ENCODE peak calls at places on chromosomes 5 and 9, in eight cellular contexts. L is body of pancreas; Y is fibroblast of pulmonary artery; U is nephron progenitor cell; M is tibial artery; T is sigmoid colon; Q is astrocyte of the spinal cord; W is CD4-positive, alpha-beta T cell. H is an unnamed sample.

GRCh38 chr5:67475489-67475888 is 278.9 kb upstream of the CD180 start:
- DNase-seq in T (no peak), W (no peak), L (no peak), Q (no peak), U (no peak), M (no peak), Y (no peak), H (no peak)

GRCh38 chr5:61306531-61307195 is 25.4 kb upstream of the ZSWIM6 start:
- DNase-seq in Q (peak; percentile 86), Y (peak; percentile 81), L (no peak), M (no peak), W (no peak), T (no peak), U (no peak), H (peak; percentile 57)

GRCh38 chr9:135282001-135282731 is 194.7 kb downstream of the OLFM1 start:
- DNase-seq in Y (peak; percentile 27), W (no peak), L (peak; percentile 93), Q (no peak), U (no peak), T (peak; percentile 76), M (no peak), H (no peak)

GRCh38 chr5:34652916-34653315 is 3.2 kb upstream of the RAI14 start:
- DNase-seq in Q (peak; percentile 49), W (no peak), Y (peak; percentile 73), T (no peak), M (no peak), U (no peak), L (no peak), H (no peak)

GRCh38 chr9:16023466-16023865 is 470.6 kb downstream of the CCDC171 start:
- DNase-seq in T (no peak), W (no peak), Y (peak; percentile 28), U (no peak), M (no peak), L (no peak), Q (peak; percentile 83), H (no peak)

GRCh38 chr5:102865171-102865509 is 110.0 kb downstream of the PAM start:
- DNase-seq in Y (peak; percentile 60), U (no peak), Q (no peak), W (no peak), L (no peak), M (no peak), T (no peak), H (no peak)

GRCh38 chr9:68997676-68998075 is 16.2 kb downstream of the PRKACG start:
- DNase-seq in Q (no peak), W (no peak), T (no peak), Y (no peak), L (no peak), M (no peak), U (no peak), H (no peak)

GRCh38 chr5:33827885-33828284 is 63.9 kb downstream of the ADAMTS12 start:
- DNase-seq in M (no peak), T (no peak), Q (no peak), U (no peak), Y (no peak), W (no peak), L (no peak), H (no peak)

GRCh38 chr5:66329078-66329477 is 185.0 kb downstream of the SREK1 start:
- DNase-seq in M (no peak), T (no peak), L (no peak), W (no peak), U (no peak), Y (no peak), Q (no peak), H (no peak)

GRCh38 chr5:111596705-111597104 is 84.4 kb upstream of the STARD4 start:
- DNase-seq in Q (no peak), T (no peak), U (no peak), Y (no peak), M (no peak), L (no peak), W (no peak), H (no peak)

GRCh38 chr5:135921388-135921787 is 25.7 kb upstream of the IL9 start:
- DNase-seq in L (no peak), T (no peak), M (no peak), Q (no peak), U (no peak), Y (peak; percentile 64), W (no peak), H (no peak)

GRCh38 chr5:63211413-63212132 is 633.0 kb downstream of the LRRC70 start:
- DNase-seq in Q (no peak), W (no peak), T (no peak), L (no peak), M (no peak), Y (no peak), U (no peak), H (no peak)

GRCh38 chr9:137973829-137974416 is 96.3 kb downstream of the CACNA1B start:
- DNase-seq in Q (no peak), T (peak; percentile 40), W (no peak), L (no peak), U (no peak), M (no peak), Y (no peak), H (no peak)

GRCh38 chr9:14438232-14438966 is 124.5 kb upstream of the NFIB start:
- DNase-seq in T (no peak), L (no peak), M (no peak), U (no peak), Y (no peak), W (no peak), Q (no peak), H (no peak)

GRCh38 chr5:115147052-115147451 is 22.7 kb downstream of the TRIM36 start:
- DNase-seq in U (no peak), Y (no peak), L (no peak), W (no peak), M (no peak), Q (peak; percentile 48), T (no peak), H (no peak)

DNA sequence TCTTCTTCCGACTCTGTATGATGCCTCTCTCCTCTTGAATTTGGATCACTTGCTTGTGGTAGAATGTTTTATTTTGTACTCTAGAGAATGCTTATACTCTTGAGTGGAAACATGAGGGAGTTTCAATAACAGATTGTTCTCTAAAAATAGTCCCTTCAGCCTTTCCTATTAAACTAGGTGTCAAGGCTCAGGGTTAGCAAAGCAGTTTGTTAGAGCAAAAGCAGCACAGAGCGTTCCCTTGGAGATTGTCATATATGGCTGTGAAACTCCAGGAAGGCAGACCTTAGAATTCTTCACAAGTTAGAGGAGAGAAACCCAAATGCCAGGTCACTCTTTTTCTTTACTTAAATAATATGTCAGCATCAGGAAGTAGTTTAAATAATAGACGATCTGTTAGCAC is 33.0 kb downstream of the MAMDC2 start:
- DNase-seq in M (no peak), T (peak; percentile 80), W (no peak), L (no peak), Y (no peak), Q (no peak), U (no peak), H (no peak)
- TF ChIP-seq CTCF in M (no peak), T (no peak), W (no peak), L (no peak), Y (no peak), Q (no peak), U (no peak), H (no peak)

GRCh38 chr5:71752441-71753190 is 33.5 kb downstream of the CARTPT start:
- DNase-seq in M (no peak), Y (no peak), W (no peak), Q (no peak), L (no peak), T (no peak), U (no peak), H (no peak)
- TF ChIP-seq CTCF in M (no peak), Y (no peak), W (no peak), Q (no peak), L (no peak), T (no peak), U (no peak), H (no peak)

DNA sequence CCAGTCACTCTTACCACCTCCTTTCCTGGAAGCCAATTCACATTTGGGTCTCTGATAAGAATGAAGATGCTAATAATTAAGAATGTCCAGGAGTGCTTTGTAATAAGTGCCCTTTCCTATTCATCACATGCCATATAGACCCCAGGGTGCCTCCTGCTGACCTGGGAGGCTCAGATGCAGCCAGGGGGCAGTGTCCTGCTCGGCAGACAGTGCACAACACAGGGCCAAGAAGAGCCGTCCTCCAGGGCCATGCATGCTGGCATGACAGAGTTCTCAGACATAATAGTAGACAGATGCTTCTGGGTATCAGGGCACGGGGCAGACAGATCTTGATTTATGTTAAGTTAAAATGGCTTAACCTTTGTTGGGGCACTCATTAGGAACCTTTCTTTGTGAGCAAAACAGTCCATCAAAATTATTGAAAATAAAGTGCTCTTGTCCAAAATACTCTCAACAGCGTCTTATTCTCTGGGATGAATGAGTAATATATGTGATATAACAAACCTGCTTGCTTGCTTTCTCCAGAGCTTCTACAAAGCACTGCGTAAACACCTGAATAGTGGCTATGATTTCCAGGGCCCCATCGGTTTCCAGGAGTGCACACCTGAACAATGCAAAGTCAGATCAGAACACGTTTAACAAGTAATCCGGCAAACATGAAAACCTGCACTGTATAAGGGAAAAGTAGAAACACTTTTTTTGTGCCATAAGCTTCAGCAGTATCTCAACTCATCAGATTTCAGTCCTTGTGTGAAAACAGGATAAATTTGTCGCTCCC is 192.7 kb downstream of the FANCC start:
- DNase-seq in U (no peak), T (no peak), W (no peak), M (no peak), Y (no peak), Q (no peak), L (no peak), H (no peak)
- TF ChIP-seq CTCF in U (peak; percentile 27), T (no peak), W (no peak), M (no peak), Y (peak; percentile 7), Q (peak; percentile 38), L (no peak), H (no peak)

DNA sequence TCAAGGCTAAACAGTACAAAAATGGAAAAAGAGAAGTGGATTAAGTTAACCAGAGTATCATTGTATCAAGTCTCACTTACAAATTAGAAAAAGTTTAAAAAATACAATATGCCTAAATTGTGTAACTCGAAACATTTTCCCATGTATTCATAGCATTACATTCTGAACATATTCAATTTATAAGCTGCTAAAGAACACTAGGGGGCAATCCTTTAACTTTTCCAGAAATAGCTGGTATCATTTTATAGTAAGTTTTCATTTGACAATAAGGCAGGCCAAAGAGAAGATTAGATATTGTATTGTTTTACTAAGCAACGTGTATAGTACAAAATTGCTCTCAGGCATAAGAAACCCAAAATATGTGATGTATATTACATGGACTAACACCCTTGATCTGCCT is 234.6 kb downstream of the ADGRV1 start:
- DNase-seq in U (no peak), T (no peak), W (no peak), Q (no peak), Y (no peak), L (no peak), M (no peak), H (no peak)
- TF ChIP-seq CTCF in U (no peak), T (no peak), W (no peak), Q (peak; percentile 37), Y (peak; percentile 26), L (no peak), M (no peak), H (no peak)

H was measured in CD14-positive monocyte.